ENCODE peak calls at places on chromosomes 11 and 22, in six cellular contexts. S, O, M, A, W and X are unnamed samples.

GRCh38 chr22:31753005-31753633 is 700 bp upstream of the DEPDC5 start:
- DNase-seq in S (peak; percentile 81), O (no peak), M (no peak), A (peak; percentile 90), W (no peak), X (no peak)

GRCh38 chr11:32316846-32317525 is 118.4 kb downstream of the WT1 start:
- DNase-seq in S (no peak), O (no peak), M (no peak), A (no peak), W (peak; percentile 43), X (no peak)

GRCh38 chr11:74024630-74025029 is 15.7 kb upstream of the UCP3 start:
- DNase-seq in S (no peak), O (peak; percentile 89), M (peak; percentile 59), A (no peak), W (peak; percentile 90), X (peak; percentile 94)

GRCh38 chr11:1317432-1317831 is 8.0 kb upstream of the TOLLIP start:
- DNase-seq in S (no peak), O (no peak), M (no peak), A (no peak), W (no peak), X (no peak)

GRCh38 chr11:117719480-117719879 is 77.5 kb downstream of the DSCAML1 start:
- DNase-seq in S (no peak), O (no peak), M (no peak), A (no peak), W (no peak), X (no peak)

GRCh38 chr11:45806072-45806933 is 1.4 kb downstream of the SLC35C1 start:
- DNase-seq in S (no peak), O (no peak), M (no peak), A (no peak), W (no peak), X (no peak)

GRCh38 chr11:106276859-106277436 is 199.5 kb downstream of the AASDHPPT start:
- DNase-seq in S (no peak), O (no peak), M (no peak), A (peak; percentile 16), W (peak; percentile 59), X (peak; percentile 36)

GRCh38 chr11:75553182-75553581 is 8.9 kb upstream of the SERPINH1 start:
- DNase-seq in S (no peak), O (no peak), M (no peak), A (no peak), W (no peak), X (no peak)

GRCh38 chr11:119516060-119516459 is 93.1 kb upstream of the THY1 start:
- DNase-seq in S (no peak), O (no peak), M (no peak), A (no peak), W (no peak), X (no peak)

GRCh38 chr22:44399906-44400762 is 87.4 kb upstream of the SHISAL1 start:
- DNase-seq in S (peak; percentile 26), O (no peak), M (no peak), A (no peak), W (no peak), X (no peak)

GRCh38 chr11:6682936-6683861 is at the start of gene MRPL17:
- DNase-seq in S (peak; percentile 100), O (peak; percentile 99), M (peak; percentile 98), A (peak; percentile 98), W (peak; percentile 99), X (peak; percentile 99)

GRCh38 chr22:19678949-19679348 is 35.4 kb upstream of the SEPTIN5 start:
- DNase-seq in S (no peak), O (no peak), M (no peak), A (no peak), W (no peak), X (no peak)

GRCh38 chr11:44398266-44399045 is 88.5 kb upstream of the ALX4 start:
- DNase-seq in S (no peak), O (no peak), M (no peak), A (peak; percentile 79), W (no peak), X (no peak)

GRCh38 chr11:70951139-70951804 is 301.1 kb downstream of the SHANK2 start:
- DNase-seq in S (no peak), O (no peak), M (no peak), A (peak; percentile 11), W (no peak), X (no peak)

GRCh38 chr11:64898541-64898940 is 18.5 kb downstream of the ATG2A start:
- DNase-seq in S (no peak), O (no peak), M (no peak), A (no peak), W (no peak), X (no peak)

GRCh38 chr11:131423715-131424114 is 53.3 kb downstream of the NTM start:
- DNase-seq in S (no peak), O (no peak), M (no peak), A (no peak), W (no peak), X (no peak)

GRCh38 chr22:19149047-19149883 is 827 bp downstream of the GSC2 start:
- DNase-seq in S (no peak), O (no peak), M (no peak), A (no peak), W (no peak), X (peak; percentile 12)

GRCh38 chr11:64455436-64456261 is 96.7 kb downstream of the RPS6KA4 start:
- DNase-seq in S (no peak), O (no peak), M (no peak), A (no peak), W (no peak), X (no peak)

GRCh38 chr11:27934830-27935145 is 173.2 kb downstream of the KIF18A start:
- DNase-seq in S (no peak), O (peak; percentile 96), M (peak; percentile 90), A (no peak), W (peak; percentile 93), X (peak; percentile 93)

GRCh38 chr11:20367313-20367948 is 3.9 kb downstream of the HTATIP2 start:
- DNase-seq in S (no peak), O (peak; percentile 93), M (peak; percentile 58), A (peak; percentile 64), W (peak; percentile 88), X (peak; percentile 95)

GRCh38 chr11:118791961-118792578 is 1.1 kb upstream of the DDX6 start:
- DNase-seq in S (peak; percentile 85), O (peak; percentile 2), M (no peak), A (peak; percentile 62), W (peak; percentile 11), X (no peak)

GRCh38 chr11:130600616-130601015 is 152.2 kb downstream of the ADAMTS15 start:
- DNase-seq in S (no peak), O (no peak), M (no peak), A (no peak), W (no peak), X (no peak)

GRCh38 chr11:44125598-44125997 is 30.1 kb downstream of the EXT2 start:
- DNase-seq in S (no peak), O (no peak), M (no peak), A (no peak), W (no peak), X (no peak)

GRCh38 chr11:2084721-2085120 is 54.5 kb downstream of the IGF2 start:
- DNase-seq in S (peak; percentile 36), O (no peak), M (no peak), A (no peak), W (no peak), X (no peak)

DNA sequence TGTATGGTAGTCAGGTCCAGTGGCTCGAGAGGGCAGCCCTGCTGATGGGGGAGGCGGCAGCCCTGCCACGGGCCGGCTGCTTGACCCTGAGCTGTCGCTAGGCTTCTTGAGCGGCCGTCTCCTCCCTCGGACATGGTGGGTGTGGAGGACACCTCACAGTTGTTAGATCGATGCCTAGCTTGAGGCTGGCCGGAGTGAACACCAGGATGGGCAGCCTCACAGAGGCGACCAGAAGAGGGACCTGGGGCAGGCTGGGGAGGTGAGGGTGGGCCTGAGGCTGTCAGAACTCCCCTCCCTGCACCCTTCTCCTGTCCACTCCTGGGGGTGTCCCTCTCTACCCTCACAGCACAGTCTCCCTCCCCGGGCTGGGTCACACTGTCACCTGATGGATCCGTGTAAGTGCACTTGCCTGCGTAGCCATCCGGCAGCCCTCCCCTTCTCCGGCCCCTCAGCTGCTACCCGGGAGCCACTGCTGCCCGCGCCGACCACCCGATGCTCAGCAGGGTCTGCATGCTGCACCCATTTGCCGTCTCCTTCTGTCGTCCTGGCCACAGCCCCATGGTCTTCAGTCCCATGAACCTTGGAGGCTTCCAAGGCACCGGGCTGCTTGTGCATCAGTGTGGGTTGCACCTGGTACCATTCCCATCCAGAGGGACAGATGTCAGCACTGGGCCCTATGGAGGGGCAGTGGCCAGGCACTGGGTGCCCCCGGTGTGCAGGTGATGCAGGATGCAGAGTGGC is 394.1 kb downstream of the TBC1D22A start:
- DNase-seq in S (no peak), O (no peak), M (no peak), A (no peak), W (no peak), X (no peak)
- TF ChIP-seq CTCF in S (no peak), O (no peak), M (no peak), A (no peak), W (no peak), X (no peak)

DNA sequence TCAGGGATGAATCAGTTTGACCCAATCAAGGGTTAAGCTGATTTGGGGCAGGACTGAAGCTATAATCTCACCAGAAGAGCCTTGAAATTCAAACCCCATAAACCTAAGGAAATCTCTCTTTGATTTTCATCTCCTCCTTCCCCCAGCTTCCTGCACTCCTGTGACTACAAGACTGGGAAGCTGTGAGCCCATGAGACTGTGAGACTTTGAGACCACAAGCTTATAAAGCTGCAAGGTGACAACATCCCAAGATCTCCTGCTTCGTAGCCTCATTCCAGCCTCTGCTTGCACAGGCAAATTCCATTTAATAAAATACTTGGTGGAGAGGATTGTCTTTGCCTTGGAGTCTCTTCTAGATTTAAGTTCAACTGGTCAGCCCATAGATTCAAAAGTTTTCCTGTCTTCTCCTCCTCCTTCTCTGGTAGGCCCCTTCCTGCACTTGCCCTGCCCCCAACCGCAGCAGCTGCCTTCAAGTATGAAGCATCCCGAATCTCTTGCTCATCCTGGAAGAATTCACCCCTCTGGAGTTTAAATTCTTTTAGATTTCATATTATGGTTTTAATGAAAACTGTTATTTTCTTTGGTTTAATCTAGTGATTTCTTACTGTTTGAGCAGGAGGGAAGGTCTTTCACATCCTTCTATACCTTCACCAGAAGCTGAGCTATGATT is 42.1 kb downstream of the PAMR1 start:
- DNase-seq in S (no peak), O (peak; percentile 74), M (no peak), A (no peak), W (no peak), X (peak; percentile 51)
- H3K4me3 ChIP-seq in S (no peak overlapping the region), O (no peak overlapping the region), M (no peak overlapping the region), A (no peak overlapping the region), W (no peak overlapping the region), X (no peak overlapping the region)

GRCh38 chr11:36945384-36945783 is 347.3 kb upstream of the RAG2 start:
- DNase-seq in S (no peak), O (no peak), M (no peak), A (peak; percentile 19), W (peak; percentile 17), X (peak; percentile 5)
- TF ChIP-seq CTCF in S (no peak), O (no peak), M (peak; percentile 53), A (peak; percentile 27), W (peak; percentile 50), X (peak; percentile 37)

GRCh38 chr22:22246706-22247105 is 2.1 kb downstream of the VPREB1 start:
- DNase-seq in S (no peak), O (no peak), M (no peak), A (no peak), W (no peak), X (no peak)

GRCh38 chr22:22244337-22245250 is at the start of gene VPREB1:
- DNase-seq in S (no peak), O (no peak), M (no peak), A (peak; percentile 15), W (no peak), X (no peak)

GRCh38 chr22:22245935-22246525 is 1.4 kb downstream of the VPREB1 start:
- DNase-seq in S (no peak), O (no peak), M (no peak), A (no peak), W (no peak), X (no peak)

GRCh38 chr22:22243033-22243680 is 1.4 kb upstream of the VPREB1 start:
- DNase-seq in S (no peak), O (no peak), M (no peak), A (no peak), W (no peak), X (no peak)

GRCh38 chr22:22245256-22245909 is 797 bp downstream of the VPREB1 start:
- DNase-seq in S (no peak), O (no peak), M (no peak), A (no peak), W (no peak), X (no peak)
- H3K4me3 ChIP-seq in S (no peak overlapping the region), O (no peak overlapping the region), M (no peak overlapping the region), A (no peak overlapping the region), W (no peak overlapping the region), X (no peak overlapping the region)